ENCODE peak calls at places on chromosome 3, in nine cellular contexts. F is mammary epithelial cell, I is K562, N is A549, B is OCI-LY7, Y is keratinocyte, O is PC-3, A is fibroblast of lung, V is neural progenitor cell. Q is an unnamed sample.

GRCh38 chr3:184168363-184169120 is 6.1 kb upstream of the AP2M1 start:
- DNase-seq in I (no peak), V (no peak), B (no peak), Y (no peak), F (no peak), A (peak; percentile 87), O (peak; percentile 72), N (no peak), Q (no peak)

GRCh38 chr3:47377186-47377585 is 3.6 kb upstream of the PTPN23 start:
- DNase-seq in Y (no peak), O (no peak), V (no peak), I (no peak), F (no peak), N (no peak), B (peak; percentile 17), A (no peak), Q (no peak)

GRCh38 chr3:192174283-192174682 is 553.1 kb downstream of the FGF12 start:
- DNase-seq in B (no peak), N (no peak), Y (no peak), I (no peak), F (no peak), O (no peak), A (no peak), V (no peak), Q (no peak)

GRCh38 chr3:139928708-139929505 is 6.1 kb upstream of the CLSTN2 start:
- DNase-seq in A (peak; percentile 73), O (no peak), Y (no peak), B (no peak), I (no peak), V (no peak), F (peak; percentile 51), N (no peak), Q (no peak)

GRCh38 chr3:128324911-128325592 is 141.6 kb downstream of the DNAJB8 start:
- DNase-seq in F (no peak), Y (no peak), N (no peak), A (no peak), O (no peak), B (no peak), V (no peak), I (no peak), Q (no peak)

GRCh38 chr3:193743702-193744047 is 150.7 kb downstream of the OPA1 start:
- DNase-seq in Y (no peak), I (no peak), F (no peak), N (peak; percentile 19), O (no peak), V (no peak), B (peak; percentile 73), A (peak; percentile 38), Q (no peak)

GRCh38 chr3:56303508-56303907 is 164.8 kb downstream of the ERC2 start:
- DNase-seq in O (peak; percentile 30), I (peak; percentile 18), N (peak; percentile 38), F (no peak), B (peak; percentile 79), V (peak; percentile 87), A (peak; percentile 63), Y (no peak), Q (peak; percentile 4)

GRCh38 chr3:8532251-8532831 is 30.7 kb downstream of the LMCD1 start:
- DNase-seq in N (peak; percentile 32), A (peak; percentile 60), I (no peak), B (no peak), O (peak; percentile 80), F (no peak), V (no peak), Y (no peak), Q (no peak)

GRCh38 chr3:86989611-86990010 is 1.3 kb downstream of the VGLL3 start:
- DNase-seq in F (no peak), O (no peak), B (no peak), A (peak; percentile 61), N (no peak), I (no peak), Y (no peak), V (no peak), Q (no peak)

GRCh38 chr3:89260721-89261120 is 153.3 kb downstream of the EPHA3 start:
- DNase-seq in Y (no peak), B (no peak), O (no peak), I (no peak), V (peak; percentile 9), A (no peak), F (no peak), N (no peak), Q (no peak)

GRCh38 chr3:81602781-81603180 is 158.7 kb downstream of the GBE1 start:
- DNase-seq in N (no peak), I (no peak), F (no peak), O (no peak), V (no peak), Y (no peak), A (peak; percentile 63), B (no peak), Q (no peak)

GRCh38 chr3:121493431-121493830 is 52.4 kb downstream of the POLQ start:
- DNase-seq in V (no peak), N (no peak), F (no peak), B (no peak), A (no peak), I (no peak), O (no peak), Y (no peak), Q (no peak)

GRCh38 chr3:126676919-126677705 is 22.2 kb upstream of the TXNRD3 start:
- DNase-seq in Y (no peak), A (peak; percentile 24), B (no peak), N (no peak), O (peak; percentile 37), I (no peak), V (no peak), F (no peak), Q (no peak)

GRCh38 chr3:131193671-131194291 is 167.1 kb downstream of the NEK11 start:
- DNase-seq in A (no peak), N (peak; percentile 9), V (no peak), Y (no peak), I (no peak), B (no peak), O (no peak), F (no peak), Q (peak; percentile 59)

GRCh38 chr3:194009019-194009418 is 126.9 kb upstream of the HES1 start:
- DNase-seq in B (no peak), V (no peak), O (no peak), Y (no peak), I (no peak), N (no peak), A (no peak), F (no peak), Q (no peak)

GRCh38 chr3:64343692-64344440 is 118.6 kb upstream of the PRICKLE2 start:
- DNase-seq in N (no peak), F (peak; percentile 59), A (peak; percentile 93), I (no peak), Y (no peak), V (no peak), B (no peak), O (no peak), Q (no peak)
- H3K4me2 ChIP-seq in N (peak overlapping the region; percentile 69), F (peak overlapping the region; percentile 66), A (no peak overlapping the region), I (no peak overlapping the region), Y (no peak overlapping the region), V (peak overlapping the region; percentile 25), B (no peak overlapping the region), O (peak overlapping the region; percentile 56), Q (peak overlapping the region; percentile 62)

DNA sequence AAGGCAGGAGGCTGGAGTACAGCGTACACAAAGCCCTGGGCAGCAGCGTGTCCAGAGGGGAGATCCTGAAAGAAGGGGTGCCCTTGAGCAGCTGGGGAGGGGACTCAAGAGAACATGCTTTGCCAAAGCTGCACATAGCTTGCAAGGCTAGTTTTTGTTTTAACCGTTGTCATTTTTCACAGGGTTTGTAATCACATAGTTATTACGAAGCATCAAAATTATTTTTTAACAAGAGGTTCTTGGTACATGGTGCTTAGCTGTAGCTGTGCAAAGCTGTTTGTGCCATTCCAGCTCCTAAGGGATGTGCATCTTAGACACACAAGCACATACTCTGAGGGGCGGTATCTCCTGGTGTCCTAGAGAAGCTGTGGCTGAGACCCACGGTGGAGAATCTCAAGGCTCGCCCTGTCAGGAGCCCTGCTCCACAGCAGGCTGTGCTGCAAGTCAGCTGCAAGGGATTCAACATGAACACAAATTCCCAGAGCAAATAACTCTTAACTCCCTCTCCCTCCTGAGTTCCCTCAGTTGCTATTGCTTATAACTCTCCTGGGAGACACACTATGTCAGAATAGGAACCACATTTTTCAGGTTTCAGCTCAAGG is 461.3 kb upstream of the PPP2R3A start:
- DNase-seq in V (no peak), N (no peak), A (no peak), I (no peak), O (no peak), F (no peak), Y (no peak), B (no peak), Q (no peak)
- TF ChIP-seq CTCF in V (no peak), N (no peak), A (no peak), I (no peak), O (no peak), F (no peak), Y (no peak), B (peak; percentile 4), Q (peak; percentile 5)

DNA sequence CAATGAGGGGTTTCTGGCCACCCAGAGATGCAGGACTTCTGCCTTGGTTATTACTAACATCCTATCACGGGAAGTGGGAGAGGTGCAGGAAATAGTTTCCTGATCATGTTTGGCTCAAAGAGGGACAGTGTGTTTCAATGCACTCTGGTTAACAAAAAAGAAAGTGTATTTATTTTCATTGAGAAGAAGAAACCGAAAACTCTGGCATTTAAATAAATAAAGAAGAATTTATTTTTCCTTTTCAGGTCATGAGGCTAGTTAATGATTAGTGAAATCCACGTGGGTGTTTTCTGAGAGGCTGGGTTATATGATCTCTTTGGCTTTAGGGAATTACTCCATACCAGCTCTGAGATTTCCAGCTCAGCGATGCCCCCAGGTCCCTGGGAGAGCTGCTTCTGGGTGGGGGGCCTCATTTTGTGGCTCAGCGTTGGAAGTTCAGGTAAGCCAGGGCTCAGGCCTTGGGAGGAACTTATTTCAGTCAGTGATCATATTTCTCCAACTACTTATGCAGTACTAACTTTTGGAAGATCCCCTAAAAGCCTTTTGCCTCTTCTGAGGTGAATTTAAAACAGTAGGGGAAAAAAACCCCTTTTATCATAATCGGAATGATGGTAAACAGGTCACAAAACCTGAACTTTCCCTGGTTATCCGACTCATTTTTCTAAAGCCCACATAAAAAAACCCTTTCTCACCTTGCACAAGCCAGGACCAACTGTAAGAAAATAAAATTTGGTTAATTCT is at the start of gene PLA1A:
- DNase-seq in A (no peak), V (no peak), O (peak; percentile 8), B (no peak), I (no peak), F (no peak), Y (no peak), N (no peak), Q (no peak)
- H3K27ac ChIP-seq in A (no peak within 1 kb of the TSS), V (no peak within 1 kb of the TSS), O (no peak within 1 kb of the TSS), B (no peak within 1 kb of the TSS), I (no peak within 1 kb of the TSS), F (no peak within 1 kb of the TSS), Y (no peak within 1 kb of the TSS), N (peak within 1 kb of the TSS; percentile 53), Q (no peak within 1 kb of the TSS)

GRCh38 chr3:30638685-30639412 is 32.4 kb downstream of the TGFBR2 start:
- DNase-seq in O (no peak), I (no peak), F (no peak), B (peak; percentile 81), N (no peak), V (no peak), A (no peak), Y (no peak), Q (no peak)
- H3K4me2 ChIP-seq in O (no peak overlapping the region), I (no peak overlapping the region), F (no peak overlapping the region), B (peak overlapping the region; percentile 72), N (no peak overlapping the region), V (no peak overlapping the region), A (no peak overlapping the region), Y (no peak overlapping the region), Q (no peak overlapping the region)

GRCh38 chr3:15215996-15216395 is 9.9 kb downstream of the CAPN7 start:
- DNase-seq in I (no peak), B (peak; percentile 20), A (peak; percentile 7), O (no peak), F (no peak), V (no peak), Y (no peak), N (no peak), Q (no peak)
- TF ChIP-seq CTCF in I (no peak), B (no peak), A (no peak), O (no peak), F (no peak), V (no peak), Y (no peak), N (no peak), Q (no peak)